ENCODE peak calls at places on chromosomes 7 and 10, in eight cellular contexts. I is body of pancreas; P is DND-41; Y is small intestine; Z is mesendoderm; W is cardiac muscle cell; O is CD8-positive, alpha-beta memory T cell; Q is upper lobe of right lung. T is an unnamed sample. For H3K36me3, the result is how much of the 10 kb centered on the place peaks cover.

GRCh38 chr7:107971613-107972012 is 31.3 kb downstream of the LAMB1 start:
- DNase-seq in Q (no peak), O (no peak), Y (no peak), P (no peak), Z (no peak), W (peak), I (no peak), T (no peak)

GRCh38 chr7:55405856-55406541 is 40.9 kb downstream of the LANCL2 start:
- DNase-seq in Q (no peak), Y (peak), P (no peak), I (peak), Z (no peak), O (no peak), W (no peak), T (no peak)

GRCh38 chr7:98212532-98213041 is 1.3 kb downstream of the BHLHA15 start:
- DNase-seq in Q (peak), O (peak), Y (no peak), P (no peak), Z (no peak), W (no peak), I (peak), T (no peak)

GRCh38 chr10:61992059-61992460 is 90.6 kb downstream of the ARID5B start:
- DNase-seq in O (no peak), W (peak), Z (no peak), P (no peak), Y (peak), Q (no peak), I (no peak), T (no peak)

GRCh38 chr10:51961401-51961800 is 262.0 kb upstream of the CSTF2T start:
- DNase-seq in O (no peak), Q (no peak), P (no peak), Y (peak), I (no peak), Z (no peak), W (no peak), T (no peak)

GRCh38 chr7:69814421-69814962 is 216.2 kb downstream of the AUTS2 start:
- DNase-seq in W (peak), O (no peak), P (no peak), Z (peak), I (no peak), Q (no peak), Y (no peak), T (no peak)

GRCh38 chr10:89613582-89613981 is 31.5 kb downstream of the PANK1 start:
- DNase-seq in Q (no peak), O (no peak), P (no peak), Y (no peak), I (no peak), Z (no peak), W (peak), T (no peak)

GRCh38 chr7:26553582-26553981 is 261.9 kb downstream of the SNX10 start:
- DNase-seq in Z (no peak), Y (no peak), P (no peak), O (no peak), I (no peak), W (no peak), Q (no peak), T (no peak)

GRCh38 chr10:82866424-82867020 is 991.5 kb downstream of the NRG3 start:
- DNase-seq in O (no peak), P (no peak), Z (no peak), Y (no peak), Q (no peak), I (no peak), W (peak), T (no peak)

GRCh38 chr10:74145133-74145532 is 5.5 kb downstream of the AP3M1 start:
- DNase-seq in W (peak), Y (no peak), P (no peak), Z (no peak), O (no peak), Q (no peak), I (no peak), T (no peak)

GRCh38 chr10:93150289-93150688 is 76.6 kb downstream of the CYP26A1 start:
- DNase-seq in I (no peak), Y (no peak), Z (no peak), O (no peak), W (peak), Q (no peak), P (no peak), T (peak)

GRCh38 chr7:132270517-132270916 is 305.8 kb downstream of the PLXNA4 start:
- DNase-seq in P (peak), Z (no peak), Y (peak), O (no peak), W (peak), Q (no peak), I (no peak), T (no peak)

GRCh38 chr10:101065479-101066145 is 3.8 kb downstream of the KAZALD1 start:
- DNase-seq in W (peak), Y (peak), Q (no peak), O (no peak), P (no peak), Z (no peak), I (no peak), T (no peak)

GRCh38 chr10:48306870-48307531 is 524 bp downstream of the MAPK8 start:
- DNase-seq in I (peak), Y (peak), W (peak), O (peak), P (peak), Q (peak), Z (peak), T (peak)

GRCh38 chr10:102713483-102713813 is 749 bp downstream of the ARL3 start:
- DNase-seq in O (no peak), W (no peak), Z (no peak), Y (no peak), Q (no peak), I (no peak), P (no peak), T (no peak)

DNA sequence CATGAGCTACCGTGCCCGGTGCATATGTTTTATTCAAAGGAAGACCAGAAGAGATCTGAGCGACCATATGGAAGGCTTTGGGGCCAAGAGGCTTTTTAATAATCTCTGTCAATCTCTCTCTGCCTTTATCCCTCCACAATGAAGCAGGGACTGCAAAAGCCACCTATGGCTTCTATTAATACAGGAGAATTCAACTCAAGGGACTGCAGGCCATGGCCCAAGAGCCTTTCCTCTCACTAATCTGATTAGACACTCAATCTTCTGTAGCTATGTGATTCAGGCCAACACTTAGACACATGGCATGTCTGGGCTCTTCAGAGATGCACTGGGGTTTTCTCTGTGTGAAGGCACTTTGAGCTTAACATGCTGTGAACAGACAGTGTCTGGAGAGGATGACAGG is 114.3 kb upstream of the AOAH start:
- DNase-seq in O (no peak), Z (peak), Y (no peak), Q (no peak), W (no peak), I (no peak), P (no peak), T (no peak)
- H3K36me3 ChIP-seq in O (under half), Z (under half), Y (under half), Q (under half), W (under half), I (under half), P (under half), T (under half)

GRCh38 chr7:92725161-92725925 is 111.0 kb downstream of the CDK6 start:
- DNase-seq in Q (no peak), Y (no peak), Z (no peak), I (no peak), W (no peak), O (no peak), P (no peak), T (no peak)

GRCh38 chr7:92723205-92723604 is 113.2 kb downstream of the CDK6 start:
- DNase-seq in P (no peak), Y (no peak), I (no peak), Z (peak), O (no peak), Q (no peak), W (peak), T (no peak)

GRCh38 chr7:92723978-92724377 is 112.4 kb downstream of the CDK6 start:
- DNase-seq in Z (peak), Y (no peak), W (no peak), P (no peak), I (no peak), O (no peak), Q (no peak), T (no peak)

GRCh38 chr7:92720604-92721350 is 115.6 kb downstream of the CDK6 start:
- DNase-seq in I (no peak), P (no peak), O (no peak), Z (no peak), Q (no peak), W (no peak), Y (no peak), T (no peak)

DNA sequence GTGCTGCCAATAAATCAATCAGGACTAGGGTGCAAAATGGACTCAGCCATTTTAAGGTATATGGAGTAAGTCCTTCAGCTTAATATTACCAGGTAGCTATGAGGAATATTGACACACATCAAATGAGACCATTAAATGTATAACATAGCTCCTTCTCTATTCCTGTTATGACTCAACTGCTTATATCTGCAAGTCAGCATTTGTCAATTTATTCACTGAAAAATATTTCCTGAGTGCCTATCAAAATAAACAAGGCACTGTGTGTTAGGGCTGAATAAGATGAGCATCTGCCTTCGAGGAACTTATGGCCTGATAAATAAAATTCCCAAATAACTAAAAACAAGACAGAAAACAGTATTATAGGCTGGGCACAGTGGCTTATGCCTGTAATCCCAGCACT is 113.8 kb downstream of the CDK6 start:
- DNase-seq in W (no peak), Q (no peak), Y (no peak), Z (no peak), P (no peak), O (no peak), I (no peak), T (no peak)
- H3K36me3 ChIP-seq in W (under half), Q (under half), Y (under half), Z (under half), P (half or more), O (under half), I (under half), T (under half)

GRCh38 chr7:129438281-129438838 is 4.1 kb downstream of the STRIP2 start:
- DNase-seq in Q (no peak), O (no peak), Z (no peak), P (no peak), Y (no peak), I (no peak), W (no peak), T (no peak)

GRCh38 chr7:129439963-129440625 is 5.9 kb downstream of the STRIP2 start:
- DNase-seq in W (no peak), P (no peak), I (no peak), Z (no peak), Q (no peak), O (no peak), Y (no peak), T (no peak)

GRCh38 chr7:129438839-129439640 is 4.8 kb downstream of the STRIP2 start:
- DNase-seq in W (peak), O (no peak), P (no peak), I (no peak), Q (no peak), Y (peak), Z (no peak), T (peak)

DNA sequence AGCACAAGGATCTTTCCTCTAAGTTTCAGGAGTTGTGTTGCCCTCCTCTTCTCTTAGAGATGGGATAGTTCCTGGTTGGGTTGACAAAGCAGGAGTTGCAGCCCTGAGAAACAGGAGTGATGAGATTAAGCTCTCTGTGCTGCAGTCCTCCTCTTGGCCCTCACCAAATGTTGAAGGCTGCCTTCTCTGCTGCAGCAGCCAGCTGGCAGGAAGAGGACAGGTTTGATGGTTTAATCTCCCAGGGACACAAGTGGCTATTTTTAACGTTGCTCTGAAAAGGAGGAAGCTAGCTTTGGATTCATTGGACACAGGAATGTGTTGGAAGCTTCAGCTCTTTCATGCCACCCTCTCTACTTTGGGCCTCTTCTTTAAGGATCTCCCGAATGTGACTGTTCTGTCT is 9.4 kb downstream of the STRIP2 start:
- DNase-seq in Q (no peak), O (no peak), I (peak), P (no peak), Y (no peak), W (no peak), Z (no peak), T (no peak)
- H3K36me3 ChIP-seq in Q (under half), O (under half), I (under half), P (under half), Y (under half), W (under half), Z (under half), T (half or more)

DNA sequence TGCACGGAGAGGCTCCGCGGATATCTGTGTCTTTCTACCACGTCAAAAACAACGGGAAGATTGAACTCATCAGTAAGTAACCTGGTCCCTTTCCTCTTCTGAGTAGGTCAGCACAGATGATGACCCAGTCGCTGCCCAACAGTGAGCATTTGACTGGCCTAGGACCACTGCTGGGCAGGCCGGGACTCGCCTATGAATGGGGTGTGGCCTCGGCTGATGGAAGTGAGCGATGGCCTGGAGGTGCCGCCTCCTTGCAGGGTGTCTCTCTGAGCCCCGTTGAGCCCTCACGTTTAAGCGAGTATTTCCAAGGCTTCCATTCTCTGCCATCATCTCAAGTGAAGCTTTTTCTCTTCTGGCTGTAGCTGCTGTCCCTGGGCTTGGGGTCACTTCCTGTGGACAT is 18.1 kb downstream of the EIF3B start:
- DNase-seq in W (no peak), Z (no peak), P (no peak), Q (no peak), Y (no peak), O (no peak), I (no peak), T (no peak)
- H3K36me3 ChIP-seq in W (half or more), Z (half or more), P (half or more), Q (half or more), Y (under half), O (half or more), I (under half), T (half or more)

DNA sequence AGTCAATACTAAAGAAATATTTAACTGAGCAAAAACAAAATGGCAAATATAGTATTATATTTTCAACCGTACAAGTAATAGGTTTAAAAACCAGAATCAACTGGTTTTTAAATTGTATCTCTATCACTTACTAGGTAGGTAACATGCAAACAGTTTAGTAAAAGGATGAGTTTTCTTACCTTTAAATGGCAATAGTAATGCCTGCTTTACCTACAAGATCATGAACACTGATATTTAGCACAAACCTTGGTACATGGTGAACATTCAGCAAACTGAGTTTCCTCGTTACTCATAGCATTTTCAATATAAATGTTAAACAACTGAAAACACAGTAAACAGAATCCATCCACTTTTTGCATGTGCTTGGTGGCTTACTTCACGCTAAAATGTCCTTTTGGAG is 389.1 kb downstream of the PARD3 start:
- DNase-seq in O (no peak), W (no peak), I (no peak), Q (no peak), Y (no peak), Z (no peak), P (no peak), T (no peak)
- H3K36me3 ChIP-seq in O (under half), W (under half), I (under half), Q (under half), Y (under half), Z (under half), P (under half), T (under half)

GRCh38 chr7:44761207-44762161 is 12.8 kb downstream of the ZMIZ2 start:
- DNase-seq in Q (peak), W (peak), O (no peak), Y (peak), Z (no peak), I (no peak), P (no peak), T (no peak)
- H3K36me3 ChIP-seq in Q (half or more), W (under half), O (half or more), Y (under half), Z (under half), I (under half), P (half or more), T (under half)

DNA sequence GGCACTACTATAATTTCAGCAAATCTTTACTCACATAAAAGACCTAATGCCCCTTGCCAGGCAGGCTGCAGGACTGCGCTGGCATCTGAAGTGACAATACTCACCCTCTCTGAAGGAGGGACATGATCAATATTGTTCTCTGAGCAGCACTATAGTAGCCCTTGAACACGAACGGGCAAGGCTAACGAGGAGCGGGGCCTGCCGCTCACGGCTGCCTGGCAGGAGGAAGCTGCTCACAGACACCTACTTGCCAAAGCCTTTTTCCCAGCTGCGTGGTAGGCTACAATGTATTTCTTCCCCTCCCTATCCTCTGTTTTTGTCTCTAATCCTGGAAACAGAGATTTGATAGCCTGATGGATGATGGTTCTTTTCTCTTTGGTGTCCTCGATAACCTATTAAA is 19.9 kb downstream of the PUS7 start:
- DNase-seq in O (no peak), Q (no peak), W (no peak), I (no peak), Z (no peak), Y (no peak), P (no peak), T (no peak)
- H3K36me3 ChIP-seq in O (under half), Q (under half), W (under half), I (under half), Z (under half), Y (under half), P (half or more), T (under half)

GRCh38 chr10:15780353-15781135 is 60.8 kb upstream of the ITGA8 start:
- DNase-seq in Q (no peak), I (peak), Y (no peak), W (peak), Z (no peak), P (no peak), O (no peak), T (no peak)
- H3K36me3 ChIP-seq in Q (under half), I (under half), Y (under half), W (under half), Z (under half), P (under half), O (under half), T (under half)

T was measured in PC-9.